ENCODE peak calls at places on chromosomes 11 and 22, in nine cellular contexts. One of them, this sample, is unnamed.

GRCh38 chr11:74956387-74956786 is 7.3 kb downstream of the SPCS2 start:
- DNase-seq in substantia nigra: no peak
- DNase-seq in left ventricle myocardium inferior: no peak
- DNase-seq in activated naive CD8-positive, alpha-beta T cell treated with anti-CD3 and anti-CD28 coated beads, Interleukin-2, amount 50 U/mL, for 24 hours: no peak
- DNase-seq in stimulated activated CD8-positive, alpha-beta memory T cell treated with anti-CD3 and anti-CD28 coated beads, Interleukin-2, amount 100 ng/mL, for 1 hour: no peak
- DNase-seq in stimulated activated naive B cell treated with anti-CD40 and anti-IgM and Interleukin-4, amounts not matched to agents 10 μg/mL and 1 μg/mL and 100 μg/mL, for 72 hours: no peak
- DNase-seq in astrocyte of the spinal cord: no peak
- DNase-seq in fibroblast of mammary gland: peak; percentile 18
- DNase-seq in NCI-H1105 treated with DMSO at 0.1 percent for 48 hours: no peak
- DNase-seq in this sample: no peak

GRCh38 chr11:78397398-78397797 is 20.2 kb downstream of the GAB2 start:
- DNase-seq in substantia nigra: no peak
- DNase-seq in left ventricle myocardium inferior: no peak
- DNase-seq in activated naive CD8-positive, alpha-beta T cell treated with anti-CD3 and anti-CD28 coated beads, Interleukin-2, amount 50 U/mL, for 24 hours: no peak
- DNase-seq in stimulated activated CD8-positive, alpha-beta memory T cell treated with anti-CD3 and anti-CD28 coated beads, Interleukin-2, amount 100 ng/mL, for 1 hour: no peak
- DNase-seq in stimulated activated naive B cell treated with anti-CD40 and anti-IgM and Interleukin-4, amounts not matched to agents 10 μg/mL and 1 μg/mL and 100 μg/mL, for 72 hours: peak; percentile 18
- DNase-seq in astrocyte of the spinal cord: no peak
- DNase-seq in fibroblast of mammary gland: no peak
- DNase-seq in NCI-H1105 treated with DMSO at 0.1 percent for 48 hours: no peak
- DNase-seq in this sample: no peak

GRCh38 chr11:44030996-44031395 is 16.8 kb upstream of the ACCSL start:
- DNase-seq in substantia nigra: no peak
- DNase-seq in left ventricle myocardium inferior: no peak
- DNase-seq in activated naive CD8-positive, alpha-beta T cell treated with anti-CD3 and anti-CD28 coated beads, Interleukin-2, amount 50 U/mL, for 24 hours: no peak
- DNase-seq in stimulated activated CD8-positive, alpha-beta memory T cell treated with anti-CD3 and anti-CD28 coated beads, Interleukin-2, amount 100 ng/mL, for 1 hour: no peak
- DNase-seq in stimulated activated naive B cell treated with anti-CD40 and anti-IgM and Interleukin-4, amounts not matched to agents 10 μg/mL and 1 μg/mL and 100 μg/mL, for 72 hours: no peak
- DNase-seq in astrocyte of the spinal cord: no peak
- DNase-seq in fibroblast of mammary gland: no peak
- DNase-seq in NCI-H1105 treated with DMSO at 0.1 percent for 48 hours: no peak
- DNase-seq in this sample: no peak

GRCh38 chr11:116109228-116109627 is 605.0 kb upstream of the CADM1 start:
- DNase-seq in substantia nigra: no peak
- DNase-seq in left ventricle myocardium inferior: no peak
- DNase-seq in activated naive CD8-positive, alpha-beta T cell treated with anti-CD3 and anti-CD28 coated beads, Interleukin-2, amount 50 U/mL, for 24 hours: no peak
- DNase-seq in stimulated activated CD8-positive, alpha-beta memory T cell treated with anti-CD3 and anti-CD28 coated beads, Interleukin-2, amount 100 ng/mL, for 1 hour: no peak
- DNase-seq in stimulated activated naive B cell treated with anti-CD40 and anti-IgM and Interleukin-4, amounts not matched to agents 10 μg/mL and 1 μg/mL and 100 μg/mL, for 72 hours: no peak
- DNase-seq in astrocyte of the spinal cord: peak; percentile 40
- DNase-seq in fibroblast of mammary gland: peak; percentile 29
- DNase-seq in NCI-H1105 treated with DMSO at 0.1 percent for 48 hours: no peak
- DNase-seq in this sample: no peak

GRCh38 chr11:102552447-102553200 is 22.1 kb upstream of the MMP7 start:
- DNase-seq in substantia nigra: no peak
- DNase-seq in left ventricle myocardium inferior: no peak
- DNase-seq in activated naive CD8-positive, alpha-beta T cell treated with anti-CD3 and anti-CD28 coated beads, Interleukin-2, amount 50 U/mL, for 24 hours: no peak
- DNase-seq in stimulated activated CD8-positive, alpha-beta memory T cell treated with anti-CD3 and anti-CD28 coated beads, Interleukin-2, amount 100 ng/mL, for 1 hour: no peak
- DNase-seq in stimulated activated naive B cell treated with anti-CD40 and anti-IgM and Interleukin-4, amounts not matched to agents 10 μg/mL and 1 μg/mL and 100 μg/mL, for 72 hours: no peak
- DNase-seq in astrocyte of the spinal cord: peak; percentile 78
- DNase-seq in fibroblast of mammary gland: no peak
- DNase-seq in NCI-H1105 treated with DMSO at 0.1 percent for 48 hours: no peak
- DNase-seq in this sample: no peak

GRCh38 chr11:13276454-13276851 is 1.1 kb upstream of the BMAL1 start:
- DNase-seq in substantia nigra: no peak
- DNase-seq in left ventricle myocardium inferior: no peak
- DNase-seq in activated naive CD8-positive, alpha-beta T cell treated with anti-CD3 and anti-CD28 coated beads, Interleukin-2, amount 50 U/mL, for 24 hours: no peak
- DNase-seq in stimulated activated CD8-positive, alpha-beta memory T cell treated with anti-CD3 and anti-CD28 coated beads, Interleukin-2, amount 100 ng/mL, for 1 hour: no peak
- DNase-seq in stimulated activated naive B cell treated with anti-CD40 and anti-IgM and Interleukin-4, amounts not matched to agents 10 μg/mL and 1 μg/mL and 100 μg/mL, for 72 hours: no peak
- DNase-seq in astrocyte of the spinal cord: no peak
- DNase-seq in fibroblast of mammary gland: no peak
- DNase-seq in NCI-H1105 treated with DMSO at 0.1 percent for 48 hours: no peak
- DNase-seq in this sample: no peak

GRCh38 chr22:50471197-50471847 is 3.5 kb downstream of the SBF1 start:
- DNase-seq in substantia nigra: peak; percentile 29
- DNase-seq in left ventricle myocardium inferior: no peak
- DNase-seq in activated naive CD8-positive, alpha-beta T cell treated with anti-CD3 and anti-CD28 coated beads, Interleukin-2, amount 50 U/mL, for 24 hours: no peak
- DNase-seq in stimulated activated CD8-positive, alpha-beta memory T cell treated with anti-CD3 and anti-CD28 coated beads, Interleukin-2, amount 100 ng/mL, for 1 hour: no peak
- DNase-seq in stimulated activated naive B cell treated with anti-CD40 and anti-IgM and Interleukin-4, amounts not matched to agents 10 μg/mL and 1 μg/mL and 100 μg/mL, for 72 hours: no peak
- DNase-seq in astrocyte of the spinal cord: no peak
- DNase-seq in fibroblast of mammary gland: no peak
- DNase-seq in NCI-H1105 treated with DMSO at 0.1 percent for 48 hours: no peak
- DNase-seq in this sample: no peak

GRCh38 chr11:134757633-134758032 is 345.6 kb upstream of the B3GAT1 start:
- DNase-seq in substantia nigra: no peak
- DNase-seq in left ventricle myocardium inferior: no peak
- DNase-seq in activated naive CD8-positive, alpha-beta T cell treated with anti-CD3 and anti-CD28 coated beads, Interleukin-2, amount 50 U/mL, for 24 hours: no peak
- DNase-seq in stimulated activated CD8-positive, alpha-beta memory T cell treated with anti-CD3 and anti-CD28 coated beads, Interleukin-2, amount 100 ng/mL, for 1 hour: no peak
- DNase-seq in stimulated activated naive B cell treated with anti-CD40 and anti-IgM and Interleukin-4, amounts not matched to agents 10 μg/mL and 1 μg/mL and 100 μg/mL, for 72 hours: no peak
- DNase-seq in astrocyte of the spinal cord: no peak
- DNase-seq in fibroblast of mammary gland: no peak
- DNase-seq in NCI-H1105 treated with DMSO at 0.1 percent for 48 hours: no peak
- DNase-seq in this sample: no peak

GRCh38 chr11:64250875-64251721 is at the start of gene PLCB3:
- DNase-seq in substantia nigra: peak; percentile 33
- DNase-seq in left ventricle myocardium inferior: peak; percentile 52
- DNase-seq in activated naive CD8-positive, alpha-beta T cell treated with anti-CD3 and anti-CD28 coated beads, Interleukin-2, amount 50 U/mL, for 24 hours: peak; percentile 70
- DNase-seq in stimulated activated CD8-positive, alpha-beta memory T cell treated with anti-CD3 and anti-CD28 coated beads, Interleukin-2, amount 100 ng/mL, for 1 hour: no peak
- DNase-seq in stimulated activated naive B cell treated with anti-CD40 and anti-IgM and Interleukin-4, amounts not matched to agents 10 μg/mL and 1 μg/mL and 100 μg/mL, for 72 hours: no peak
- DNase-seq in astrocyte of the spinal cord: no peak
- DNase-seq in fibroblast of mammary gland: no peak
- DNase-seq in NCI-H1105 treated with DMSO at 0.1 percent for 48 hours: peak; percentile 42
- DNase-seq in this sample: no peak

GRCh38 chr11:114132944-114133394 is 73.5 kb downstream of the ZBTB16 start:
- DNase-seq in substantia nigra: no peak
- DNase-seq in left ventricle myocardium inferior: no peak
- DNase-seq in activated naive CD8-positive, alpha-beta T cell treated with anti-CD3 and anti-CD28 coated beads, Interleukin-2, amount 50 U/mL, for 24 hours: no peak
- DNase-seq in stimulated activated CD8-positive, alpha-beta memory T cell treated with anti-CD3 and anti-CD28 coated beads, Interleukin-2, amount 100 ng/mL, for 1 hour: no peak
- DNase-seq in stimulated activated naive B cell treated with anti-CD40 and anti-IgM and Interleukin-4, amounts not matched to agents 10 μg/mL and 1 μg/mL and 100 μg/mL, for 72 hours: no peak
- DNase-seq in astrocyte of the spinal cord: peak; percentile 85
- DNase-seq in fibroblast of mammary gland: peak; percentile 84
- DNase-seq in NCI-H1105 treated with DMSO at 0.1 percent for 48 hours: no peak
- DNase-seq in this sample: no peak

GRCh38 chr11:78808903-78809302 is 234.2 kb upstream of the NARS2 start:
- DNase-seq in substantia nigra: no peak
- DNase-seq in left ventricle myocardium inferior: no peak
- DNase-seq in activated naive CD8-positive, alpha-beta T cell treated with anti-CD3 and anti-CD28 coated beads, Interleukin-2, amount 50 U/mL, for 24 hours: no peak
- DNase-seq in stimulated activated CD8-positive, alpha-beta memory T cell treated with anti-CD3 and anti-CD28 coated beads, Interleukin-2, amount 100 ng/mL, for 1 hour: no peak
- DNase-seq in stimulated activated naive B cell treated with anti-CD40 and anti-IgM and Interleukin-4, amounts not matched to agents 10 μg/mL and 1 μg/mL and 100 μg/mL, for 72 hours: no peak
- DNase-seq in astrocyte of the spinal cord: no peak
- DNase-seq in fibroblast of mammary gland: no peak
- DNase-seq in NCI-H1105 treated with DMSO at 0.1 percent for 48 hours: no peak
- DNase-seq in this sample: no peak

GRCh38 chr22:43722444-43722843 is 89.7 kb downstream of the EFCAB6 start:
- DNase-seq in substantia nigra: no peak
- DNase-seq in left ventricle myocardium inferior: no peak
- DNase-seq in activated naive CD8-positive, alpha-beta T cell treated with anti-CD3 and anti-CD28 coated beads, Interleukin-2, amount 50 U/mL, for 24 hours: no peak
- DNase-seq in stimulated activated CD8-positive, alpha-beta memory T cell treated with anti-CD3 and anti-CD28 coated beads, Interleukin-2, amount 100 ng/mL, for 1 hour: no peak
- DNase-seq in stimulated activated naive B cell treated with anti-CD40 and anti-IgM and Interleukin-4, amounts not matched to agents 10 μg/mL and 1 μg/mL and 100 μg/mL, for 72 hours: no peak
- DNase-seq in astrocyte of the spinal cord: no peak
- DNase-seq in fibroblast of mammary gland: no peak
- DNase-seq in NCI-H1105 treated with DMSO at 0.1 percent for 48 hours: no peak
- DNase-seq in this sample: no peak

GRCh38 chr22:23158516-23159286 is 13.4 kb downstream of the RAB36 start:
- DNase-seq in substantia nigra: no peak
- DNase-seq in left ventricle myocardium inferior: no peak
- DNase-seq in activated naive CD8-positive, alpha-beta T cell treated with anti-CD3 and anti-CD28 coated beads, Interleukin-2, amount 50 U/mL, for 24 hours: no peak
- DNase-seq in stimulated activated CD8-positive, alpha-beta memory T cell treated with anti-CD3 and anti-CD28 coated beads, Interleukin-2, amount 100 ng/mL, for 1 hour: no peak
- DNase-seq in stimulated activated naive B cell treated with anti-CD40 and anti-IgM and Interleukin-4, amounts not matched to agents 10 μg/mL and 1 μg/mL and 100 μg/mL, for 72 hours: no peak
- DNase-seq in astrocyte of the spinal cord: no peak
- DNase-seq in fibroblast of mammary gland: no peak
- DNase-seq in NCI-H1105 treated with DMSO at 0.1 percent for 48 hours: no peak
- DNase-seq in this sample: no peak

GRCh38 chr11:82722236-82722635 is 11.4 kb downstream of the FAM181B start:
- DNase-seq in substantia nigra: no peak
- DNase-seq in left ventricle myocardium inferior: no peak
- DNase-seq in activated naive CD8-positive, alpha-beta T cell treated with anti-CD3 and anti-CD28 coated beads, Interleukin-2, amount 50 U/mL, for 24 hours: no peak
- DNase-seq in stimulated activated CD8-positive, alpha-beta memory T cell treated with anti-CD3 and anti-CD28 coated beads, Interleukin-2, amount 100 ng/mL, for 1 hour: no peak
- DNase-seq in stimulated activated naive B cell treated with anti-CD40 and anti-IgM and Interleukin-4, amounts not matched to agents 10 μg/mL and 1 μg/mL and 100 μg/mL, for 72 hours: no peak
- DNase-seq in astrocyte of the spinal cord: no peak
- DNase-seq in fibroblast of mammary gland: peak; percentile 31
- DNase-seq in NCI-H1105 treated with DMSO at 0.1 percent for 48 hours: no peak
- DNase-seq in this sample: no peak

GRCh38 chr22:44199866-44200265 is 19.1 kb downstream of the PARVG start:
- DNase-seq in substantia nigra: no peak
- DNase-seq in left ventricle myocardium inferior: no peak
- DNase-seq in activated naive CD8-positive, alpha-beta T cell treated with anti-CD3 and anti-CD28 coated beads, Interleukin-2, amount 50 U/mL, for 24 hours: no peak
- DNase-seq in stimulated activated CD8-positive, alpha-beta memory T cell treated with anti-CD3 and anti-CD28 coated beads, Interleukin-2, amount 100 ng/mL, for 1 hour: no peak
- DNase-seq in stimulated activated naive B cell treated with anti-CD40 and anti-IgM and Interleukin-4, amounts not matched to agents 10 μg/mL and 1 μg/mL and 100 μg/mL, for 72 hours: no peak
- DNase-seq in astrocyte of the spinal cord: no peak
- DNase-seq in fibroblast of mammary gland: no peak
- DNase-seq in NCI-H1105 treated with DMSO at 0.1 percent for 48 hours: no peak
- DNase-seq in this sample: no peak

GRCh38 chr11:2459016-2459725 is 14.4 kb downstream of the KCNQ1 start:
- DNase-seq in substantia nigra: no peak
- DNase-seq in left ventricle myocardium inferior: no peak
- DNase-seq in activated naive CD8-positive, alpha-beta T cell treated with anti-CD3 and anti-CD28 coated beads, Interleukin-2, amount 50 U/mL, for 24 hours: no peak
- DNase-seq in stimulated activated CD8-positive, alpha-beta memory T cell treated with anti-CD3 and anti-CD28 coated beads, Interleukin-2, amount 100 ng/mL, for 1 hour: no peak
- DNase-seq in stimulated activated naive B cell treated with anti-CD40 and anti-IgM and Interleukin-4, amounts not matched to agents 10 μg/mL and 1 μg/mL and 100 μg/mL, for 72 hours: no peak
- DNase-seq in astrocyte of the spinal cord: no peak
- DNase-seq in fibroblast of mammary gland: no peak
- DNase-seq in NCI-H1105 treated with DMSO at 0.1 percent for 48 hours: no peak
- DNase-seq in this sample: no peak

GRCh38 chr11:76801205-76801604 is 18.0 kb downstream of the TSKU start:
- DNase-seq in substantia nigra: no peak
- DNase-seq in left ventricle myocardium inferior: no peak
- DNase-seq in activated naive CD8-positive, alpha-beta T cell treated with anti-CD3 and anti-CD28 coated beads, Interleukin-2, amount 50 U/mL, for 24 hours: no peak
- DNase-seq in stimulated activated CD8-positive, alpha-beta memory T cell treated with anti-CD3 and anti-CD28 coated beads, Interleukin-2, amount 100 ng/mL, for 1 hour: no peak
- DNase-seq in stimulated activated naive B cell treated with anti-CD40 and anti-IgM and Interleukin-4, amounts not matched to agents 10 μg/mL and 1 μg/mL and 100 μg/mL, for 72 hours: no peak
- DNase-seq in astrocyte of the spinal cord: no peak
- DNase-seq in fibroblast of mammary gland: no peak
- DNase-seq in NCI-H1105 treated with DMSO at 0.1 percent for 48 hours: no peak
- DNase-seq in this sample: no peak

GRCh38 chr22:36628561-36629060 is 74.9 kb downstream of the CACNG2 start:
- DNase-seq in substantia nigra: no peak
- DNase-seq in left ventricle myocardium inferior: no peak
- DNase-seq in activated naive CD8-positive, alpha-beta T cell treated with anti-CD3 and anti-CD28 coated beads, Interleukin-2, amount 50 U/mL, for 24 hours: no peak
- DNase-seq in stimulated activated CD8-positive, alpha-beta memory T cell treated with anti-CD3 and anti-CD28 coated beads, Interleukin-2, amount 100 ng/mL, for 1 hour: no peak
- DNase-seq in stimulated activated naive B cell treated with anti-CD40 and anti-IgM and Interleukin-4, amounts not matched to agents 10 μg/mL and 1 μg/mL and 100 μg/mL, for 72 hours: no peak
- DNase-seq in astrocyte of the spinal cord: no peak
- DNase-seq in fibroblast of mammary gland: no peak
- DNase-seq in NCI-H1105 treated with DMSO at 0.1 percent for 48 hours: no peak
- DNase-seq in this sample: no peak

GRCh38 chr11:109845437-109845836 is 247.8 kb upstream of the ZC3H12C start:
- DNase-seq in substantia nigra: no peak
- DNase-seq in left ventricle myocardium inferior: no peak
- DNase-seq in activated naive CD8-positive, alpha-beta T cell treated with anti-CD3 and anti-CD28 coated beads, Interleukin-2, amount 50 U/mL, for 24 hours: no peak
- DNase-seq in stimulated activated CD8-positive, alpha-beta memory T cell treated with anti-CD3 and anti-CD28 coated beads, Interleukin-2, amount 100 ng/mL, for 1 hour: no peak
- DNase-seq in stimulated activated naive B cell treated with anti-CD40 and anti-IgM and Interleukin-4, amounts not matched to agents 10 μg/mL and 1 μg/mL and 100 μg/mL, for 72 hours: no peak
- DNase-seq in astrocyte of the spinal cord: no peak
- DNase-seq in fibroblast of mammary gland: peak; percentile 46
- DNase-seq in NCI-H1105 treated with DMSO at 0.1 percent for 48 hours: no peak
- DNase-seq in this sample: no peak

GRCh38 chr11:2533642-2534115 is 88.9 kb downstream of the KCNQ1 start:
- DNase-seq in substantia nigra: no peak
- DNase-seq in left ventricle myocardium inferior: peak; percentile 78
- DNase-seq in activated naive CD8-positive, alpha-beta T cell treated with anti-CD3 and anti-CD28 coated beads, Interleukin-2, amount 50 U/mL, for 24 hours: peak; percentile 61
- DNase-seq in stimulated activated CD8-positive, alpha-beta memory T cell treated with anti-CD3 and anti-CD28 coated beads, Interleukin-2, amount 100 ng/mL, for 1 hour: no peak
- DNase-seq in stimulated activated naive B cell treated with anti-CD40 and anti-IgM and Interleukin-4, amounts not matched to agents 10 μg/mL and 1 μg/mL and 100 μg/mL, for 72 hours: no peak
- DNase-seq in astrocyte of the spinal cord: peak; percentile 93
- DNase-seq in fibroblast of mammary gland: peak; percentile 80
- DNase-seq in NCI-H1105 treated with DMSO at 0.1 percent for 48 hours: no peak
- DNase-seq in this sample: no peak

GRCh38 chr22:29330753-29331152 is 15.3 kb upstream of the RASL10A start:
- DNase-seq in substantia nigra: no peak
- DNase-seq in left ventricle myocardium inferior: no peak
- DNase-seq in activated naive CD8-positive, alpha-beta T cell treated with anti-CD3 and anti-CD28 coated beads, Interleukin-2, amount 50 U/mL, for 24 hours: no peak
- DNase-seq in stimulated activated CD8-positive, alpha-beta memory T cell treated with anti-CD3 and anti-CD28 coated beads, Interleukin-2, amount 100 ng/mL, for 1 hour: no peak
- DNase-seq in stimulated activated naive B cell treated with anti-CD40 and anti-IgM and Interleukin-4, amounts not matched to agents 10 μg/mL and 1 μg/mL and 100 μg/mL, for 72 hours: no peak
- DNase-seq in astrocyte of the spinal cord: peak; percentile 77
- DNase-seq in fibroblast of mammary gland: peak; percentile 66
- DNase-seq in NCI-H1105 treated with DMSO at 0.1 percent for 48 hours: no peak
- DNase-seq in this sample: no peak

GRCh38 chr11:120197254-120197891 is 13.5 kb upstream of the OAF start:
- DNase-seq in substantia nigra: no peak
- DNase-seq in left ventricle myocardium inferior: no peak
- DNase-seq in activated naive CD8-positive, alpha-beta T cell treated with anti-CD3 and anti-CD28 coated beads, Interleukin-2, amount 50 U/mL, for 24 hours: no peak
- DNase-seq in stimulated activated CD8-positive, alpha-beta memory T cell treated with anti-CD3 and anti-CD28 coated beads, Interleukin-2, amount 100 ng/mL, for 1 hour: no peak
- DNase-seq in stimulated activated naive B cell treated with anti-CD40 and anti-IgM and Interleukin-4, amounts not matched to agents 10 μg/mL and 1 μg/mL and 100 μg/mL, for 72 hours: no peak
- DNase-seq in astrocyte of the spinal cord: no peak
- DNase-seq in fibroblast of mammary gland: no peak
- DNase-seq in NCI-H1105 treated with DMSO at 0.1 percent for 48 hours: no peak
- DNase-seq in this sample: no peak